ENCODE peak calls at places on chromosomes 16 and 17, in eight cellular contexts. F, M, V, E, N, I, W and T are unnamed samples.

GRCh38 chr16:27759947-27760844 is 210.3 kb downstream of the KATNIP start:
- DNase-seq in W (no peak), M (no peak), E (no peak), V (no peak), I (no peak), F (no peak), N (no peak), T (no peak)

GRCh38 chr17:33725675-33726271 is 432.7 kb upstream of the ASIC2 start:
- DNase-seq in M (no peak), E (no peak), V (peak), W (no peak), N (no peak), F (no peak), I (no peak), T (no peak)

GRCh38 chr16:68365167-68365817 is 54.5 kb downstream of the PRMT7 start:
- DNase-seq in W (no peak), I (no peak), M (no peak), V (peak), F (no peak), E (no peak), N (no peak), T (no peak)

GRCh38 chr16:17470871-17471744 is at the start of gene XYLT1:
- DNase-seq in M (peak), E (no peak), V (peak), W (peak), N (no peak), I (peak), F (no peak), T (peak)

GRCh38 chr17:7045492-7046126 is 1.7 kb upstream of the SLC16A11 start:
- DNase-seq in M (peak), N (no peak), W (peak), V (no peak), I (peak), E (no peak), F (no peak), T (no peak)

GRCh38 chr16:2749936-2750335 is 2.5 kb upstream of the SRRM2 start:
- DNase-seq in F (no peak), E (no peak), N (no peak), M (no peak), W (no peak), I (no peak), V (no peak), T (no peak)

GRCh38 chr17:38672788-38673713 is 1.7 kb downstream of the EPOP start:
- DNase-seq in W (no peak), V (no peak), E (no peak), N (no peak), I (peak), F (no peak), M (no peak), T (no peak)

GRCh38 chr17:72118588-72119279 is 2.1 kb upstream of the SOX9 start:
- DNase-seq in M (peak), N (no peak), V (peak), E (no peak), I (no peak), W (peak), F (no peak), T (no peak)

GRCh38 chr17:66343531-66344078 is 41.2 kb downstream of the PRKCA start:
- DNase-seq in M (no peak), N (no peak), E (no peak), V (no peak), F (no peak), I (no peak), W (no peak), T (no peak)

GRCh38 chr16:46673320-46674013 is 15.5 kb downstream of the VPS35 start:
- DNase-seq in W (peak), F (no peak), V (peak), N (peak), M (peak), E (no peak), I (peak), T (no peak)

GRCh38 chr16:53821487-53821886 is 117.5 kb downstream of the FTO start:
- DNase-seq in W (no peak), E (no peak), V (no peak), M (no peak), F (no peak), I (no peak), N (no peak), T (no peak)

GRCh38 chr16:610513-611381 is 20.0 kb upstream of the WFIKKN1 start:
- DNase-seq in N (no peak), W (no peak), E (no peak), V (no peak), M (no peak), I (peak), F (peak), T (no peak)

GRCh38 chr17:77942111-77942988 is 16.2 kb upstream of the TNRC6C start:
- DNase-seq in I (no peak), W (no peak), M (no peak), V (no peak), N (no peak), E (no peak), F (no peak), T (no peak)

GRCh38 chr17:46043606-46044005 is 44.6 kb downstream of the STH start:
- DNase-seq in W (no peak), I (no peak), N (no peak), E (no peak), V (no peak), F (no peak), M (no peak), T (no peak)